ENCODE peak calls at places on chromosomes 16 and 17, in five cellular contexts. N is RCC 7860; Z is HEK293T; G is cardiac muscle cell; J is stimulated activated CD8-positive, alpha-beta memory T cell treated with anti-CD3 and anti-CD28 coated beads, Interleukin-12 subunit alpha, Interleukin-12 subunit beta, amount 100 ng/mL, for 1 hour. B is an unnamed sample.
A peak's percentile ranks its signal among the peaks of the same experiment; 100 is the strongest.

GRCh38 chr16:74605746-74606520 is 981 bp downstream of the GLG1 start:
- DNase-seq in J (no peak), G (no peak), N (no peak), Z (no peak), B (no peak)

GRCh38 chr17:44536090-44536960 is 21.0 kb upstream of the FZD2 start:
- DNase-seq in G (peak; percentile 71), Z (no peak), J (no peak), N (no peak), B (no peak)

GRCh38 chr16:22191966-22192260 is 14.2 kb upstream of the EEF2K start:
- DNase-seq in N (no peak), J (no peak), Z (no peak), G (no peak), B (peak; percentile 32)

GRCh38 chr17:76696763-76697701 is 13.7 kb downstream of the MXRA7 start:
- DNase-seq in J (no peak), Z (no peak), G (peak; percentile 59), N (no peak), B (no peak)

GRCh38 chr17:37294888-37295287 is 80.9 kb upstream of the C17orf78 start:
- DNase-seq in N (no peak), G (no peak), Z (no peak), J (no peak), B (no peak)

GRCh38 chr16:25371342-25371741 is 113.7 kb upstream of the ZKSCAN2 start:
- DNase-seq in G (no peak), Z (no peak), J (no peak), N (no peak), B (no peak)

GRCh38 chr17:61897548-61898180 is 30.1 kb downstream of the INTS2 start:
- DNase-seq in J (no peak), G (no peak), Z (no peak), N (no peak), B (no peak)

GRCh38 chr16:50298075-50298460 is 31.7 kb downstream of the ADCY7 start:
- DNase-seq in G (no peak), Z (no peak), J (no peak), N (no peak), B (no peak)

GRCh38 chr16:27759947-27760844 is 210.3 kb downstream of the KATNIP start:
- DNase-seq in G (no peak), Z (no peak), J (no peak), N (no peak), B (peak; percentile 81)

GRCh38 chr17:12078791-12079190 is 58.1 kb downstream of the MAP2K4 start:
- DNase-seq in G (peak; percentile 71), J (no peak), Z (no peak), N (peak; percentile 44), B (no peak)

GRCh38 chr16:11571549-11571948 is 15.2 kb downstream of the LITAF start:
- DNase-seq in Z (no peak), N (no peak), G (no peak), J (no peak), B (no peak)

GRCh38 chr16:23742761-23743160 is 12.1 kb upstream of the CHP2 start:
- DNase-seq in Z (no peak), N (no peak), G (no peak), J (no peak), B (peak; percentile 11)

GRCh38 chr17:27009087-27009486 is 284.8 kb upstream of the WSB1 start:
- DNase-seq in Z (no peak), N (no peak), G (no peak), J (no peak), B (no peak)

B was measured in SK-MEL-5.